ENCODE peak calls at places on chromosomes 4 and X, in six cellular contexts. H is tibial nerve, N is A549, Z is endothelial cell of umbilical vein, S is transverse colon, F is ovary. U is an unnamed sample.

GRCh38 chr4:5753366-5753765 is 42.4 kb downstream of the EVC start:
- DNase-seq in N (no peak), Z (no peak), S (no peak), F (no peak), H (no peak), U (no peak)

GRCh38 chr4:172986114-172986513 is 182.5 kb upstream of the GALNT7 start:
- DNase-seq in N (no peak), F (no peak), H (no peak), Z (no peak), S (no peak), U (no peak)

GRCh38 chr4:11700751-11701226 is 272.1 kb upstream of the HS3ST1 start:
- DNase-seq in S (no peak), F (no peak), N (no peak), H (no peak), Z (no peak), U (no peak)

GRCh38 chr4:41120297-41121217 is 93.8 kb downstream of the APBB2 start:
- DNase-seq in H (peak; percentile 43), Z (peak; percentile 78), F (peak; percentile 85), N (no peak), S (peak; percentile 45), U (no peak)

GRCh38 chr4:2469192-2469984 is 482 bp downstream of the RNF4 start:
- DNase-seq in F (peak; percentile 59), Z (no peak), H (no peak), N (peak; percentile 32), S (peak; percentile 72), U (peak; percentile 33)

GRCh38 chrX:1502241-1502640 is 34.7 kb downstream of the P2RY8 start:
- DNase-seq in N (no peak), S (peak; percentile 44), Z (no peak), H (no peak), F (no peak), U (no peak)

GRCh38 chr4:172173206-172173605 is 360.0 kb downstream of the GALNTL6 start:
- DNase-seq in Z (no peak), N (no peak), S (no peak), H (no peak), F (no peak), U (no peak)

GRCh38 chr4:152039085-152039484 is 278.3 kb upstream of the GATB start:
- DNase-seq in H (no peak), S (no peak), F (no peak), N (no peak), Z (no peak), U (peak; percentile 17)

GRCh38 chrX:114058988-114059418 is 524.9 kb upstream of the HTR2C start:
- DNase-seq in S (peak; percentile 53), H (no peak), N (no peak), F (no peak), Z (no peak), U (no peak)

GRCh38 chr4:61853041-61853440 is 652.9 kb downstream of the ADGRL3 start:
- DNase-seq in Z (no peak), S (no peak), H (no peak), N (no peak), F (no peak), U (no peak)

GRCh38 chr4:121100093-121100775 is 27.9 kb upstream of the NDNF start:
- DNase-seq in N (no peak), F (no peak), S (no peak), H (no peak), Z (no peak), U (no peak)

GRCh38 chr4:4985844-4986243 is 33.4 kb downstream of the CYTL1 start:
- DNase-seq in F (no peak), S (no peak), H (no peak), N (peak; percentile 47), Z (no peak), U (no peak)

GRCh38 chr4:38925492-38926418 is 58.1 kb downstream of the FAM114A1 start:
- DNase-seq in H (no peak), S (no peak), F (peak; percentile 49), N (no peak), Z (no peak), U (no peak)

GRCh38 chr4:41281038-41281634 is 24.4 kb downstream of the UCHL1 start:
- DNase-seq in F (no peak), Z (peak; percentile 87), N (peak; percentile 84), S (peak; percentile 9), H (no peak), U (peak; percentile 44)

GRCh38 chrX:150226223-150226965 is 136.7 kb upstream of the MAMLD1 start:
- DNase-seq in Z (no peak), F (no peak), N (no peak), S (no peak), H (no peak), U (no peak)

GRCh38 chr4:63275491-63275890 is 1133.8 kb downstream of the TECRL start:
- DNase-seq in H (no peak), F (no peak), S (no peak), N (no peak), Z (no peak), U (no peak)

GRCh38 chr4:100742045-100742444 is 224.2 kb upstream of the EMCN start:
- DNase-seq in N (peak; percentile 55), Z (peak; percentile 67), S (no peak), H (no peak), F (no peak), U (peak; percentile 2)

GRCh38 chr4:68271851-68272756 is 26.6 kb upstream of the TMPRSS11B start:
- DNase-seq in S (no peak), N (peak; percentile 51), Z (peak; percentile 73), F (no peak), H (no peak), U (no peak)

GRCh38 chrX:118630843-118631242 is 96.6 kb upstream of the IL13RA1 start:
- DNase-seq in N (no peak), S (no peak), F (no peak), Z (no peak), H (no peak), U (no peak)

GRCh38 chrX:104284407-104285000 is 29.8 kb upstream of the ESX1 start:
- DNase-seq in N (no peak), F (no peak), S (no peak), H (no peak), Z (no peak), U (peak; percentile 6)

GRCh38 chr4:663046-663437 is 11.0 kb downstream of the ATP5ME start:
- DNase-seq in H (no peak), S (no peak), F (peak; percentile 32), N (no peak), Z (no peak), U (no peak)

GRCh38 chrX:134377537-134377936 is 82.4 kb upstream of the HPRT1 start:
- DNase-seq in N (peak; percentile 62), Z (peak; percentile 45), F (no peak), S (no peak), H (no peak), U (no peak)

GRCh38 chrX:104280609-104281008 is 25.9 kb upstream of the ESX1 start:
- DNase-seq in H (no peak), Z (no peak), F (no peak), S (no peak), N (no peak), U (no peak)

GRCh38 chr4:183618681-183619080 is 40.3 kb downstream of the RWDD4 start:
- DNase-seq in H (no peak), Z (no peak), S (no peak), N (no peak), F (no peak), U (no peak)

GRCh38 chr4:165378763-165379631 is at the start of gene CPE:
- DNase-seq in Z (peak; percentile 80), S (peak; percentile 77), N (peak; percentile 61), F (peak; percentile 78), H (peak; percentile 46), U (peak; percentile 41)

GRCh38 chrX:38561951-38562719 is 793 bp downstream of the TSPAN7 start:
- DNase-seq in S (peak; percentile 22), Z (no peak), H (no peak), F (peak; percentile 45), N (no peak), U (no peak)

GRCh38 chr4:78762529-78762928 is 13.6 kb upstream of the BMP2K start:
- DNase-seq in F (no peak), N (no peak), H (no peak), S (no peak), Z (no peak), U (no peak)

GRCh38 chrX:149490100-149490499 is 15.0 kb downstream of the IDS start:
- DNase-seq in Z (no peak), N (no peak), H (no peak), S (no peak), F (no peak), U (no peak)

GRCh38 chr4:27154706-27155105 is 294.1 kb downstream of the STIM2 start:
- DNase-seq in Z (no peak), F (no peak), N (no peak), S (no peak), H (no peak), U (peak; percentile 2)

GRCh38 chr4:25953740-25954139 is 39.7 kb downstream of the SMIM20 start:
- DNase-seq in F (no peak), S (no peak), N (peak; percentile 8), H (no peak), Z (no peak), U (peak; percentile 12)

GRCh38 chr4:79757580-79757979 is 315.4 kb downstream of the ANTXR2 start:
- DNase-seq in S (no peak), Z (no peak), H (no peak), N (no peak), F (no peak), U (no peak)

GRCh38 chr4:85149656-85150055 is 183.2 kb upstream of the WDFY3 start:
- DNase-seq in Z (no peak), H (no peak), F (no peak), N (no peak), S (no peak), U (no peak)

GRCh38 chrX:68490644-68491043 is 8.2 kb upstream of the YIPF6 start:
- DNase-seq in S (no peak), F (no peak), Z (peak; percentile 43), H (no peak), N (peak; percentile 74), U (peak; percentile 30)

GRCh38 chrX:107716816-107717700 is 58.5 kb downstream of the TSC22D3 start:
- DNase-seq in Z (peak; percentile 84), N (peak; percentile 88), F (peak; percentile 80), H (peak; percentile 87), S (peak; percentile 90), U (peak; percentile 42)
- TF ChIP-seq POLR2A in Z (peak; percentile 93), N (peak; percentile 76), F (peak; percentile 92), H (peak; percentile 99), S (peak; percentile 97), U (peak; percentile 89)

GRCh38 chr4:6910340-6910959 is 824 bp downstream of the TBC1D14 start:
- DNase-seq in H (no peak), F (no peak), Z (no peak), S (peak; percentile 37), N (peak; percentile 48), U (no peak)
- TF ChIP-seq POLR2A in H (no peak), F (no peak), Z (no peak), S (peak; percentile 20), N (no peak), U (no peak)

GRCh38 chr4:56976878-56977320 is 507 bp downstream of the NOA1 start:
- DNase-seq in H (no peak), N (peak; percentile 12), Z (peak; percentile 38), S (peak; percentile 76), F (no peak), U (no peak)
- TF ChIP-seq POLR2A in H (no peak), N (no peak), Z (no peak), S (no peak), F (no peak), U (no peak)

GRCh38 chr4:48779998-48780866 is at the start of gene FRYL:
- DNase-seq in N (peak; percentile 98), Z (peak; percentile 100), S (peak; percentile 100), H (peak; percentile 99), F (peak; percentile 99), U (peak; percentile 66)
- TF ChIP-seq POLR2A in N (peak; percentile 24), Z (peak; percentile 48), S (peak; percentile 77), H (peak; percentile 79), F (peak; percentile 41), U (peak; percentile 61)

GRCh38 chrX:96684339-96685204 is at the start of gene DIAPH2:
- DNase-seq in F (peak; percentile 81), N (peak; percentile 84), H (peak; percentile 47), Z (peak; percentile 76), S (peak; percentile 87), U (peak; percentile 34)
- TF ChIP-seq POLR2A in F (peak; percentile 34), N (peak; percentile 11), H (peak; percentile 23), Z (no peak), S (peak; percentile 65), U (peak; percentile 16)